ENCODE peak calls at places on chromosomes 16 and 17, in nine cellular contexts. X is GM13977, L is lower lobe of right lung, Y is body of pancreas, Z is fibroblast of pulmonary artery, O is psoas muscle, H is testis, P is upper lobe of right lung, T is cardiac muscle cell. D is an unnamed sample.

GRCh38 chr17:15454328-15454727 is 13.1 kb downstream of the CDRT4 start:
- DNase-seq in Z (no peak), T (no peak), O (no peak), L (no peak), Y (no peak), H (no peak), P (no peak), X (no peak), D (no peak)

GRCh38 chr16:68345958-68346635 is 35.3 kb downstream of the PRMT7 start:
- DNase-seq in X (no peak), P (no peak), T (no peak), Y (no peak), Z (no peak), O (no peak), H (no peak), L (no peak), D (no peak)

GRCh38 chr16:86303787-86304685 is 206.3 kb upstream of the FOXF1 start:
- DNase-seq in X (no peak), Z (no peak), O (peak; percentile 45), L (no peak), H (no peak), P (no peak), Y (peak; percentile 27), T (no peak), D (no peak)

GRCh38 chr17:627051-627450 is 87.6 kb downstream of the VPS53 start:
- DNase-seq in H (no peak), L (no peak), O (no peak), T (no peak), P (no peak), X (no peak), Y (no peak), Z (no peak), D (no peak)

GRCh38 chr16:75938818-75939217 is 212.5 kb upstream of the CPHXL start:
- DNase-seq in X (no peak), P (no peak), O (no peak), L (no peak), T (no peak), Z (no peak), H (no peak), Y (no peak), D (peak; percentile 72)

GRCh38 chr17:41777579-41778188 is 8.8 kb downstream of the JUP start:
- DNase-seq in Z (peak; percentile 99), O (peak; percentile 68), P (peak; percentile 74), H (peak; percentile 60), L (peak; percentile 71), X (no peak), T (peak; percentile 98), Y (peak; percentile 81), D (peak; percentile 92)

GRCh38 chr17:2084766-2085647 is 30.1 kb downstream of the HIC1 start:
- DNase-seq in P (no peak), Z (peak; percentile 93), H (peak; percentile 68), O (peak; percentile 68), T (peak; percentile 93), L (peak; percentile 57), Y (peak; percentile 42), X (no peak), D (peak; percentile 33)

GRCh38 chr16:23432176-23433128 is 20.5 kb downstream of the COG7 start:
- DNase-seq in T (no peak), L (no peak), O (no peak), Z (peak; percentile 16), Y (no peak), P (no peak), X (no peak), H (no peak), D (peak; percentile 35)

GRCh38 chr17:72338847-72339790 is 218.3 kb downstream of the SOX9 start:
- DNase-seq in X (no peak), L (no peak), O (no peak), Y (peak; percentile 61), T (peak; percentile 95), Z (peak; percentile 94), H (no peak), P (no peak), D (peak; percentile 43)

GRCh38 chr16:28264656-28265055 is 27.7 kb upstream of the SBK1 start:
- DNase-seq in Z (peak; percentile 88), H (peak; percentile 77), Y (peak; percentile 59), X (no peak), L (no peak), O (peak; percentile 60), T (peak; percentile 81), P (no peak), D (peak; percentile 68)

GRCh38 chr17:32191306-32191705 is 49.0 kb downstream of the RHOT1 start:
- DNase-seq in X (no peak), L (no peak), Z (peak; percentile 37), P (no peak), Y (no peak), O (no peak), H (no peak), T (peak; percentile 12), D (no peak)

GRCh38 chr16:6335072-6335471 is 997.6 kb upstream of the RBFOX1 start:
- DNase-seq in P (no peak), T (no peak), Y (no peak), O (no peak), L (no peak), X (no peak), Z (peak; percentile 3), H (peak; percentile 58), D (no peak)
- TF ChIP-seq CTCF in P (peak; percentile 37), T (peak; percentile 25), Y (no peak), O (peak; percentile 24), L (peak; percentile 25), X (peak; percentile 24), Z (peak; percentile 51), H (peak; percentile 64), D (no peak)

GRCh38 chr16:88365244-88365865 is 17.4 kb upstream of the ZNF469 start:
- DNase-seq in Y (no peak), T (no peak), X (no peak), H (no peak), Z (no peak), O (peak; percentile 4), P (no peak), L (peak; percentile 14), D (no peak)
- TF ChIP-seq CTCF in Y (no peak), T (no peak), X (no peak), H (no peak), Z (no peak), O (no peak), P (no peak), L (no peak), D (no peak)

GRCh38 chr17:79415909-79416308 is 194.9 kb downstream of the RBFOX3 start:
- DNase-seq in P (no peak), H (no peak), L (no peak), T (no peak), Y (no peak), O (no peak), Z (no peak), X (no peak), D (no peak)
- TF ChIP-seq CTCF in P (no peak), H (no peak), L (no peak), T (no peak), Y (no peak), O (no peak), Z (no peak), X (no peak), D (no peak)

DNA sequence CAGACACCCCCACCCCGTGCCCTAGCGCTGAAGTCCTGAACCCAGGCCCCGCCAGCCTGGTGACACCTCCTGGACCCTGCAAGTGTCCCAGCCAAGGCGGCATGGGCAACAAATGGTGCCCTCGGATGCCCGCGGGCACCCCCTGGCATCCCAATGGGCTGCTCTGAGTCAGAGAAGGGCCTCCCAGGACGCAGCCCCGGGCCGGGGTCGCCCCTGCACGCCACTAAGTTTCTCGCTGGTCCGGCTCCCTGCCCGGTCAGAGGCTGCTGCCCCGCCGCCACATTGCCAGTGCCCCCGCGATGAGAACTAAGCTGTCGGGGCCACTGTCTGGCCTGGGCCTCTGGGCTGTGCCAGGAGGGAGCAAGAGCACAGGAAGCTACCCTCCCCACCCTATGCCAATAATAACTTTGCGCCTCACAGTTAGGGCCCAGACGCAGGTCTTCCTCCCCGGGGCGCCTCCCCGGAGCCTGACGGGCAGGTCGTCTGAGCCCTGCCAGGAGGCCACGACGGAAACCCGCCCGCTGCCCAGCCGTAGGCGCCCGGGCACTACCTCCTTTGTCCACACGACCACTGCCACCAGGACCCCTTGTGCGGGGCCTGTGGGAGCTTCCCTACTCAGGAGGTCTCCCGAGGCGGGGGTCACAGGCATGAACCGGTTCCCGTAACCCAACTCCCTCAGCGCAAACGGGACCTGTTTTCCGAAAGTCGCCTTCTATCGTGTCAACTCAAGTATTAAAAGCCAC is 1.4 kb downstream of the ZFPM1 start:
- DNase-seq in O (no peak), L (no peak), X (no peak), H (no peak), Z (no peak), Y (peak; percentile 50), T (no peak), P (no peak), D (no peak)
- TF ChIP-seq CTCF in O (no peak), L (no peak), X (no peak), H (no peak), Z (no peak), Y (no peak), T (no peak), P (no peak), D (no peak)